ENCODE peak calls at places on chromosomes 6 and 20, in ten cellular contexts. F, E, N, J, V, U, K, A, I and Z are unnamed samples.
A peak's percentile ranks its signal among the peaks of the same experiment; 100 is the strongest.

GRCh38 chr6:45127185-45127584 is 200.9 kb upstream of the RUNX2 start:
- DNase-seq in F (no peak), E (no peak), N (no peak), J (no peak), V (no peak), U (no peak), K (no peak), A (no peak), I (no peak), Z (no peak)

GRCh38 chr20:49106332-49106731 is 60.2 kb downstream of the CSE1L start:
- DNase-seq in F (no peak), E (no peak), N (no peak), J (no peak), V (no peak), U (no peak), K (no peak), A (no peak), I (no peak), Z (no peak)

GRCh38 chr20:49854190-49854875 is 41.7 kb downstream of the SLC9A8 start:
- DNase-seq in F (no peak), E (no peak), N (no peak), J (peak; percentile 64), V (no peak), U (no peak), K (no peak), A (no peak), I (no peak), Z (no peak)

GRCh38 chr6:134419717-134420116 is 101.8 kb upstream of the SGK1 start:
- DNase-seq in F (no peak), E (no peak), N (no peak), J (peak; percentile 50), V (no peak), U (no peak), K (no peak), A (no peak), I (no peak), Z (no peak)

GRCh38 chr20:46833360-46833759 is 61.3 kb upstream of the EYA2 start:
- DNase-seq in F (no peak), E (no peak), N (no peak), J (no peak), V (no peak), U (no peak), K (no peak), A (no peak), I (no peak), Z (no peak)

GRCh38 chr6:86192123-86192522 is 549.4 kb upstream of the SYNCRIP start:
- DNase-seq in F (no peak), E (peak; percentile 36), N (no peak), J (peak; percentile 2), V (no peak), U (peak; percentile 42), K (no peak), A (no peak), I (no peak), Z (no peak)

GRCh38 chr6:100538086-100538485 is 73.4 kb upstream of the SIM1 start:
- DNase-seq in F (no peak), E (no peak), N (no peak), J (no peak), V (no peak), U (no peak), K (no peak), A (no peak), I (no peak), Z (no peak)

GRCh38 chr6:32825966-32826365 is 9.2 kb upstream of the HLA-DOB start:
- DNase-seq in F (no peak), E (no peak), N (no peak), J (peak; percentile 36), V (no peak), U (peak; percentile 54), K (no peak), A (peak; percentile 39), I (no peak), Z (no peak)

GRCh38 chr6:66396145-66396544 is 689.1 kb upstream of the EYS start:
- DNase-seq in F (no peak), E (no peak), N (no peak), J (no peak), V (no peak), U (no peak), K (no peak), A (no peak), I (no peak), Z (peak; percentile 40)

GRCh38 chr6:29628419-29629281 is 4.3 kb downstream of the GABBR1 start:
- DNase-seq in F (no peak), E (peak; percentile 53), N (peak; percentile 72), J (peak; percentile 62), V (peak; percentile 80), U (peak; percentile 77), K (peak; percentile 77), A (peak; percentile 69), I (peak; percentile 87), Z (peak; percentile 73)

GRCh38 chr6:80608881-80609280 is 502.4 kb downstream of the BCKDHB start:
- DNase-seq in F (no peak), E (no peak), N (no peak), J (peak; percentile 54), V (no peak), U (no peak), K (no peak), A (no peak), I (no peak), Z (no peak)

GRCh38 chr6:154157082-154157481 is 118.0 kb downstream of the OPRM1 start:
- DNase-seq in F (no peak), E (peak; percentile 57), N (no peak), J (no peak), V (no peak), U (no peak), K (no peak), A (no peak), I (no peak), Z (no peak)

GRCh38 chr6:124234806-124235205 is 431.1 kb downstream of the NKAIN2 start:
- DNase-seq in F (no peak), E (no peak), N (no peak), J (no peak), V (no peak), U (no peak), K (no peak), A (no peak), I (no peak), Z (no peak)

GRCh38 chr20:46624941-46625340 is 26.3 kb downstream of the SLC13A3 start:
- DNase-seq in F (no peak), E (no peak), N (no peak), J (no peak), V (no peak), U (no peak), K (no peak), A (no peak), I (no peak), Z (no peak)

GRCh38 chr6:157532963-157533362 is 152.0 kb downstream of the ZDHHC14 start:
- DNase-seq in F (no peak), E (no peak), N (no peak), J (no peak), V (no peak), U (no peak), K (no peak), A (no peak), I (no peak), Z (no peak)

DNA sequence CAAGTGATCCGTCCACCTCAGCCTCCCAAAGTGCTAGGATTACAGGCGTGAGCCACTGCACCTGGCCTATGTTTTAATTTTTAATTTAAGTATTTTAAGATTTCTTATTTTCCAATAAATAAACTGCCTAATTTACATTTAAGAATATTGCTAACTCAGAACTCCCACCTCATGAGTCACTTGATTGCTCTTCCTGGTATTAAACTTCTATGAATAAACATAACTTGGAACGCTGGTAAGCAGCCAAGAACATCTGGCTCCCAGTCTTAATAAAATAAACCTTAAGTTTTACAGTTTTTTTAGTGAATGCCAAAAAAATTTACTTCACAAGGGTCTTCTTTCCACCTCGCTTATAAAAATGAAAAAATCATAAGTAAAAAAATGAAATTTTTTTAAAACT is 42.3 kb downstream of the OLIG3 start:
- DNase-seq in F (no peak), E (no peak), N (no peak), J (no peak), V (no peak), U (peak; percentile 30), K (no peak), A (no peak), I (no peak), Z (no peak)
- H3K4me1 ChIP-seq in F (no peaks in the 10 kb centered on the region), E (no peaks in the 10 kb centered on the region), N (no peaks in the 10 kb centered on the region), J (no peaks in the 10 kb centered on the region), V (no peaks in the 10 kb centered on the region), U (no peaks in the 10 kb centered on the region), K (no peaks in the 10 kb centered on the region), A (peaks cover 7% of the 10 kb centered on the region), I (peaks cover 7% of the 10 kb centered on the region), Z (no peaks in the 10 kb centered on the region)

DNA sequence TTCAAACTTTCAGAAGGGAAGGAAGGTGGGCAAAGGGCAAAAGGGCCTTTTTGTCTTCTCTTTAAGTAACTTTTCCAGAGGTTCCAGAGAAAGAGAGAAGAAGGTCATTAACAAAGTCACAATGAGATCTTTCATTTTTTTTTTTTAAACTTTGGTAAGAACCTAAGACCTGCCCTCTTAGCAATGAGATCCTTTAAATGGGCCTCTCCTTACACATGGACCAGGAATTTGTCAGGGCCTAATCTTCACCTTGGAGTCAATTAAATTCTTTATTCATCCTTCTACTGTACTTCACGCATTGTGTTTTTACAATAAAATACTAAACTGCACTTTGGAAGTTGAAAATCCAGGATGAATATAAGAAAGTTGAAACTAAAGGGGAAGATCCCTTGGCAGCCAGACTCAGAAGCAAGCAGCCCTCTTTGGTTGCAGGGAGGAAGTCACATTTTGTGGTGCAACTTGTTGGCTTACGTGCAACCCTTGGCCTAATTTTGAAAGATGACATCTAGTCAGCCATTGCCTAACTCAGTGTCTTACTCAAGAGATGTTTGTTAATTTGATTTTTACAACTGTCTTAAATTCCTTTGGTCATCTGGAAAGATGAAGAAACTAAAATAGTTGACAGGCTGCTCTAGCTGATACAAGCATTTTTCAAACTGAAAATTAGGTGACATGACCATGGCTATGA is 11.9 kb upstream of the TMEM170B start:
- DNase-seq in F (no peak), E (no peak), N (peak; percentile 38), J (no peak), V (peak; percentile 31), U (peak; percentile 19), K (no peak), A (peak; percentile 70), I (peak; percentile 73), Z (peak; percentile 44)
- H3K27ac ChIP-seq in F (peak overlapping the region; percentile 18), E (no peak overlapping the region), N (peak overlapping the region; percentile 46), J (no peak overlapping the region), V (peak overlapping the region; percentile 5), U (no peak overlapping the region), K (no peak overlapping the region), A (no peak overlapping the region), I (no peak overlapping the region), Z (peak overlapping the region; percentile 79)

DNA sequence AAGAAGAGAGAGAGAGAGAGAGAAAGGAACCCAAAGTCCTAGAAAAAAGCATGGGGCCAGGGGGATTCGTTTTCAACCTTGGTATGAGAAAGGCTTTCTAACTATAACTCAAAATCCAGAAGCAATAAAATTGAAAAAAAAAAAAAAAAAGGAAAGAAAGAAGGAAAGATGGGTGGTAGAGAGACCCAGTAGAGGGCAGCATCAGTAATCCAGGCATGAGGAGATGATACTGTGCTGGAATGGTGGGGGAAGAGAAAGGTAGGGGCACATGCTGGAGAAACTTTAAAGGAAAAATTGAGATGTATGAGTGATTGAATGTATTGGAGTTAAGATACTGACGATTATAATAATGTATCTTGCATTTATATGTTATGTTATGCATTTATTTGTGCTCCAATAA is 1040.7 kb upstream of the FLRT3 start:
- DNase-seq in F (no peak), E (no peak), N (no peak), J (no peak), V (no peak), U (peak; percentile 11), K (no peak), A (no peak), I (no peak), Z (no peak)
- TF ChIP-seq CTCF in F (no peak), E (no peak), N (no peak), J (peak; percentile 21), V (no peak), U (peak; percentile 51), K (no peak), A (no peak), I (no peak), Z (no peak)

GRCh38 chr6:2871102-2871501 is 29.4 kb upstream of the SERPINB1 start:
- DNase-seq in F (no peak), E (no peak), N (no peak), J (no peak), V (no peak), U (no peak), K (no peak), A (no peak), I (no peak), Z (no peak)
- H3K4me1 ChIP-seq in F (peaks cover 8% of the 10 kb centered on the region), E (peaks cover 8% of the 10 kb centered on the region), N (peaks cover 5% of the 10 kb centered on the region), J (peaks cover 4% of the 10 kb centered on the region), V (peaks cover under 1% of the 10 kb centered on the region), U (peaks cover 5% of the 10 kb centered on the region), K (peaks cover 11% of the 10 kb centered on the region), A (peaks cover 14% of the 10 kb centered on the region), I (peaks cover 7% of the 10 kb centered on the region), Z (no peaks in the 10 kb centered on the region)